ENCODE peak calls at places on chromosomes 12 and 14, in eight cellular contexts. V is NCI-H460; Z is memory B cell; U is HT-29; S is AG08396; P is CD4-positive, alpha-beta memory T cell; L is AG08395; H is stimulated activated CD8-positive, alpha-beta memory T cell treated with anti-CD3 and anti-CD28 coated beads, Interleukin-12 subunit alpha, Interleukin-12 subunit beta, amount 100 ng/mL, for 1 hour. E is an unnamed sample.

GRCh38 chr14:38197001-38197760 is 10.5 kb upstream of the SSTR1 start:
- DNase-seq in P (no peak), L (no peak), V (no peak), Z (no peak), U (no peak), H (no peak), S (no peak), E (peak)

GRCh38 chr12:27672654-27673053 is 23.6 kb upstream of the REP15 start:
- DNase-seq in L (no peak), P (no peak), V (no peak), S (no peak), H (no peak), U (no peak), Z (no peak), E (no peak)

GRCh38 chr12:68119724-68120211 is 39.8 kb downstream of the IFNG start:
- DNase-seq in U (no peak), P (peak), H (peak), L (no peak), V (no peak), Z (no peak), S (no peak), E (no peak)

GRCh38 chr12:79121486-79121885 is 256.9 kb downstream of the SYT1 start:
- DNase-seq in V (peak), P (no peak), L (no peak), U (peak), H (no peak), Z (no peak), S (no peak), E (peak)

GRCh38 chr14:91154851-91155625 is 41.2 kb downstream of the DGLUCY start:
- DNase-seq in P (no peak), H (no peak), U (peak), V (no peak), L (peak), S (no peak), Z (no peak), E (peak)

GRCh38 chr12:16093825-16094224 is 182.7 kb downstream of the DERA start:
- DNase-seq in Z (no peak), S (no peak), U (no peak), P (no peak), V (no peak), L (no peak), H (no peak), E (no peak)

GRCh38 chr14:39264057-39264456 is 30.3 kb downstream of the MIA2 start:
- DNase-seq in L (no peak), V (no peak), S (no peak), U (no peak), P (no peak), H (no peak), Z (no peak), E (no peak)

GRCh38 chr12:130480887-130481286 is 143.2 kb downstream of the PIWIL1 start:
- DNase-seq in U (no peak), Z (no peak), V (no peak), S (no peak), L (no peak), H (no peak), P (no peak), E (no peak)

GRCh38 chr14:74614508-74615495 is 2.8 kb upstream of the LTBP2 start:
- DNase-seq in V (no peak), H (no peak), S (no peak), Z (no peak), P (no peak), U (no peak), L (no peak), E (peak)

GRCh38 chr12:6376965-6377666 is 1.8 kb upstream of the SCNN1A start:
- DNase-seq in Z (no peak), U (no peak), S (no peak), L (no peak), P (no peak), H (no peak), V (no peak), E (no peak)

GRCh38 chr14:71629250-71629649 is 303.0 kb upstream of the RGS6 start:
- DNase-seq in P (no peak), L (no peak), V (no peak), U (no peak), S (no peak), Z (no peak), H (no peak), E (no peak)

GRCh38 chr14:79193689-79194477 is 1017.4 kb downstream of the DIO2 start:
- DNase-seq in S (no peak), L (no peak), V (no peak), P (no peak), U (no peak), H (no peak), Z (no peak), E (no peak)

GRCh38 chr14:73262427-73263183 is 25.3 kb downstream of the PAPLN start:
- DNase-seq in S (peak), P (no peak), Z (no peak), H (no peak), U (no peak), L (no peak), V (no peak), E (no peak)

GRCh38 chr14:21070610-21071224 is 613 bp downstream of the ARHGEF40 start:
- DNase-seq in Z (peak), S (peak), P (no peak), L (peak), V (no peak), H (no peak), U (no peak), E (peak)

GRCh38 chr14:97005908-97006307 is 208.7 kb downstream of the VRK1 start:
- DNase-seq in S (no peak), L (no peak), V (no peak), H (no peak), P (no peak), Z (no peak), U (no peak), E (no peak)

GRCh38 chr12:51827925-51828818 is 20.3 kb downstream of the FIGNL2 start:
- DNase-seq in U (no peak), S (no peak), P (no peak), Z (no peak), V (no peak), H (no peak), L (no peak), E (peak)

GRCh38 chr12:31363826-31364225 is 37.9 kb upstream of the SINHCAF start:
- DNase-seq in H (no peak), L (no peak), S (no peak), U (no peak), Z (no peak), V (no peak), P (no peak), E (no peak)

GRCh38 chr12:30533518-30533917 is 162.2 kb downstream of the IPO8 start:
- DNase-seq in S (no peak), L (peak), H (no peak), U (no peak), P (no peak), V (no peak), Z (no peak), E (peak)

GRCh38 chr12:87806310-87806709 is 222.9 kb downstream of the C12orf50 start:
- DNase-seq in L (no peak), P (no peak), U (no peak), H (no peak), V (no peak), S (no peak), Z (no peak), E (no peak)

GRCh38 chr12:77337327-77337726 is 272.0 kb upstream of the E2F7 start:
- DNase-seq in V (no peak), P (no peak), H (no peak), S (no peak), Z (no peak), L (no peak), U (no peak), E (no peak)

GRCh38 chr12:80857311-80857710 is 80.4 kb downstream of the LIN7A start:
- DNase-seq in P (no peak), H (no peak), V (no peak), L (peak), Z (no peak), S (peak), U (no peak), E (peak)

GRCh38 chr14:37172936-37173613 is 669 bp upstream of the SLC25A21 start:
- DNase-seq in L (no peak), H (no peak), U (no peak), Z (no peak), V (no peak), P (no peak), S (no peak), E (no peak)

GRCh38 chr12:53049582-53050318 is at the start of gene TNS2:
- DNase-seq in V (peak), Z (no peak), L (peak), S (peak), P (no peak), U (peak), H (no peak), E (peak)

GRCh38 chr12:54021432-54022013 is 6.7 kb upstream of the HOXC6 start:
- DNase-seq in V (peak), H (no peak), U (peak), Z (no peak), P (no peak), L (no peak), S (no peak), E (peak)

GRCh38 chr14:89723930-89724915 is 230.3 kb downstream of the EFCAB11 start:
- DNase-seq in Z (no peak), U (peak), S (no peak), H (no peak), L (no peak), P (no peak), V (no peak), E (peak)

GRCh38 chr14:97851438-97851995 is 1054.3 kb downstream of the VRK1 start:
- DNase-seq in U (no peak), S (no peak), V (no peak), Z (no peak), P (no peak), H (no peak), L (no peak), E (no peak)

GRCh38 chr14:73785336-73785833 is 66.2 kb upstream of the PTGR2 start:
- DNase-seq in Z (no peak), V (peak), L (peak), P (no peak), S (no peak), H (no peak), U (peak), E (peak)

GRCh38 chr14:95808371-95808770 is 68.3 kb upstream of the TUNAR start:
- DNase-seq in L (no peak), Z (no peak), U (no peak), H (no peak), P (no peak), S (no peak), V (no peak), E (no peak)

GRCh38 chr14:33210304-33210703 is 271.6 kb downstream of the NPAS3 start:
- DNase-seq in S (no peak), H (no peak), U (no peak), Z (no peak), L (no peak), P (no peak), V (no peak), E (peak)

E was measured in GM23248.